ENCODE peak calls at places on chromosome 14, in six cellular contexts. One of them, this sample, is unnamed.

GRCh38 chr14:33369972-33370371 is 431.3 kb downstream of the NPAS3 start:
- DNase-seq in mammary epithelial cell: no peak
- DNase-seq in kidney: no peak
- DNase-seq in A549: no peak
- DNase-seq in choroid plexus epithelial cell: no peak
- DNase-seq in heart right ventricle: no peak
- DNase-seq in this sample: no peak

GRCh38 chr14:57266060-57266459 is 2.6 kb downstream of the EXOC5 start:
- DNase-seq in mammary epithelial cell: no peak
- DNase-seq in kidney: no peak
- DNase-seq in A549: no peak
- DNase-seq in choroid plexus epithelial cell: no peak
- DNase-seq in heart right ventricle: no peak
- DNase-seq in this sample: no peak

GRCh38 chr14:100222219-100223093 is 16.5 kb upstream of the YY1 start:
- DNase-seq in mammary epithelial cell: no peak
- DNase-seq in kidney: no peak
- DNase-seq in A549: no peak
- DNase-seq in choroid plexus epithelial cell: peak
- DNase-seq in heart right ventricle: no peak
- DNase-seq in this sample: no peak

GRCh38 chr14:31855262-31855661 is 221.8 kb upstream of the ARHGAP5 start:
- DNase-seq in mammary epithelial cell: no peak
- DNase-seq in kidney: no peak
- DNase-seq in A549: no peak
- DNase-seq in choroid plexus epithelial cell: peak
- DNase-seq in heart right ventricle: no peak
- DNase-seq in this sample: no peak

GRCh38 chr14:20382526-20382925 is 30.8 kb downstream of the TEP1 start:
- DNase-seq in mammary epithelial cell: no peak
- DNase-seq in kidney: no peak
- DNase-seq in A549: no peak
- DNase-seq in choroid plexus epithelial cell: no peak
- DNase-seq in heart right ventricle: no peak
- DNase-seq in this sample: no peak

GRCh38 chr14:100530270-100531072 is 56.7 kb downstream of the BEGAIN start:
- DNase-seq in mammary epithelial cell: no peak
- DNase-seq in kidney: peak
- DNase-seq in A549: no peak
- DNase-seq in choroid plexus epithelial cell: no peak
- DNase-seq in heart right ventricle: peak
- DNase-seq in this sample: no peak

GRCh38 chr14:64786296-64787149 is 82.3 kb downstream of the PLEKHG3 start:
- DNase-seq in mammary epithelial cell: no peak
- DNase-seq in kidney: no peak
- DNase-seq in A549: no peak
- DNase-seq in choroid plexus epithelial cell: peak
- DNase-seq in heart right ventricle: no peak
- DNase-seq in this sample: no peak

GRCh38 chr14:78335531-78335930 is 165.4 kb downstream of the NRXN3 start:
- DNase-seq in mammary epithelial cell: no peak
- DNase-seq in kidney: no peak
- DNase-seq in A549: no peak
- DNase-seq in choroid plexus epithelial cell: no peak
- DNase-seq in heart right ventricle: no peak
- DNase-seq in this sample: no peak

GRCh38 chr14:100114109-100114765 is 45.2 kb downstream of the DEGS2 start:
- DNase-seq in mammary epithelial cell: no peak
- DNase-seq in kidney: peak
- DNase-seq in A549: no peak
- DNase-seq in choroid plexus epithelial cell: no peak
- DNase-seq in heart right ventricle: no peak
- DNase-seq in this sample: no peak

GRCh38 chr14:36317650-36318049 is 2.8 kb downstream of the MBIP start:
- DNase-seq in mammary epithelial cell: peak
- DNase-seq in kidney: no peak
- DNase-seq in A549: peak
- DNase-seq in choroid plexus epithelial cell: no peak
- DNase-seq in heart right ventricle: no peak
- DNase-seq in this sample: no peak

GRCh38 chr14:101230851-101231550 is 327.5 kb upstream of the RTL1 start:
- DNase-seq in mammary epithelial cell: no peak
- DNase-seq in kidney: peak
- DNase-seq in A549: no peak
- DNase-seq in choroid plexus epithelial cell: no peak
- DNase-seq in heart right ventricle: no peak
- DNase-seq in this sample: no peak

GRCh38 chr14:84064296-84064695 is 1465.6 kb upstream of the FLRT2 start:
- DNase-seq in mammary epithelial cell: no peak
- DNase-seq in kidney: no peak
- DNase-seq in A549: no peak
- DNase-seq in choroid plexus epithelial cell: no peak
- DNase-seq in heart right ventricle: no peak
- DNase-seq in this sample: no peak

GRCh38 chr14:73754911-73755360 is 40.8 kb upstream of the PNMA1 start:
- DNase-seq in mammary epithelial cell: no peak
- DNase-seq in kidney: peak
- DNase-seq in A549: no peak
- DNase-seq in choroid plexus epithelial cell: peak
- DNase-seq in heart right ventricle: peak
- DNase-seq in this sample: no peak

GRCh38 chr14:36666416-36667206 is 5.0 kb downstream of the PAX9 start:
- DNase-seq in mammary epithelial cell: no peak
- DNase-seq in kidney: peak
- DNase-seq in A549: no peak
- DNase-seq in choroid plexus epithelial cell: no peak
- DNase-seq in heart right ventricle: no peak
- DNase-seq in this sample: no peak

GRCh38 chr14:36519431-36520321 is at the start of gene NKX2-1:
- DNase-seq in mammary epithelial cell: no peak
- DNase-seq in kidney: peak
- DNase-seq in A549: peak
- DNase-seq in choroid plexus epithelial cell: no peak
- DNase-seq in heart right ventricle: no peak
- DNase-seq in this sample: no peak

GRCh38 chr14:90569201-90569600 is 172.4 kb downstream of the CALM1 start:
- DNase-seq in mammary epithelial cell: no peak
- DNase-seq in kidney: no peak
- DNase-seq in A549: no peak
- DNase-seq in choroid plexus epithelial cell: no peak
- DNase-seq in heart right ventricle: no peak
- DNase-seq in this sample: no peak

GRCh38 chr14:90571149-90571548 is 174.3 kb downstream of the CALM1 start:
- DNase-seq in mammary epithelial cell: no peak
- DNase-seq in kidney: no peak
- DNase-seq in A549: no peak
- DNase-seq in choroid plexus epithelial cell: no peak
- DNase-seq in heart right ventricle: no peak
- DNase-seq in this sample: no peak

GRCh38 chr14:90568405-90568804 is 171.6 kb downstream of the CALM1 start:
- DNase-seq in mammary epithelial cell: no peak
- DNase-seq in kidney: no peak
- DNase-seq in A549: no peak
- DNase-seq in choroid plexus epithelial cell: no peak
- DNase-seq in heart right ventricle: no peak
- DNase-seq in this sample: no peak

GRCh38 chr14:90570463-90570860 is 173.6 kb downstream of the CALM1 start:
- DNase-seq in mammary epithelial cell: no peak
- DNase-seq in kidney: no peak
- DNase-seq in A549: no peak
- DNase-seq in choroid plexus epithelial cell: no peak
- DNase-seq in heart right ventricle: no peak
- DNase-seq in this sample: no peak

GRCh38 chr14:90569606-90570462 is 173.0 kb downstream of the CALM1 start:
- DNase-seq in mammary epithelial cell: peak
- DNase-seq in kidney: no peak
- DNase-seq in A549: no peak
- DNase-seq in choroid plexus epithelial cell: peak
- DNase-seq in heart right ventricle: no peak
- DNase-seq in this sample: no peak
- TF ChIP-seq CTCF in mammary epithelial cell: no peak
- TF ChIP-seq CTCF in kidney: no peak
- TF ChIP-seq CTCF in A549: no peak
- TF ChIP-seq CTCF in choroid plexus epithelial cell: no peak
- TF ChIP-seq CTCF in heart right ventricle: no peak
- TF ChIP-seq CTCF in this sample: no peak

GRCh38 chr14:71588028-71588427 is 344.2 kb upstream of the RGS6 start:
- DNase-seq in mammary epithelial cell: no peak
- DNase-seq in kidney: no peak
- DNase-seq in A549: no peak
- DNase-seq in choroid plexus epithelial cell: peak
- DNase-seq in heart right ventricle: no peak
- DNase-seq in this sample: no peak
- H3K4me3 ChIP-seq in mammary epithelial cell: no peak
- H3K4me3 ChIP-seq in kidney: no peak
- H3K4me3 ChIP-seq in A549: no peak
- H3K4me3 ChIP-seq in choroid plexus epithelial cell: no peak
- H3K4me3 ChIP-seq in heart right ventricle: no peak
- H3K4me3 ChIP-seq in this sample: no peak

GRCh38 chr14:96297000-96297399 is 41.0 kb downstream of the BDKRB1 start:
- DNase-seq in mammary epithelial cell: no peak
- DNase-seq in kidney: no peak
- DNase-seq in A549: no peak
- DNase-seq in choroid plexus epithelial cell: peak
- DNase-seq in heart right ventricle: no peak
- DNase-seq in this sample: no peak
- TF ChIP-seq CTCF in mammary epithelial cell: peak
- TF ChIP-seq CTCF in kidney: peak
- TF ChIP-seq CTCF in A549: peak
- TF ChIP-seq CTCF in choroid plexus epithelial cell: peak
- TF ChIP-seq CTCF in heart right ventricle: peak
- TF ChIP-seq CTCF in this sample: no peak

GRCh38 chr14:103880986-103881926 is 33.9 kb upstream of the PPP1R13B start:
- DNase-seq in mammary epithelial cell: no peak
- DNase-seq in kidney: no peak
- DNase-seq in A549: no peak
- DNase-seq in choroid plexus epithelial cell: no peak
- DNase-seq in heart right ventricle: peak
- DNase-seq in this sample: no peak
- H3K4me3 ChIP-seq in mammary epithelial cell: no peak
- H3K4me3 ChIP-seq in kidney: no peak
- H3K4me3 ChIP-seq in A549: no peak
- H3K4me3 ChIP-seq in choroid plexus epithelial cell: no peak
- H3K4me3 ChIP-seq in heart right ventricle: no peak
- H3K4me3 ChIP-seq in this sample: no peak

GRCh38 chr14:69325646-69326265 is 65.8 kb downstream of the GALNT16 start:
- DNase-seq in mammary epithelial cell: no peak
- DNase-seq in kidney: no peak
- DNase-seq in A549: peak
- DNase-seq in choroid plexus epithelial cell: peak
- DNase-seq in heart right ventricle: no peak
- DNase-seq in this sample: no peak
- TF ChIP-seq CTCF in mammary epithelial cell: no peak
- TF ChIP-seq CTCF in kidney: no peak
- TF ChIP-seq CTCF in A549: no peak
- TF ChIP-seq CTCF in choroid plexus epithelial cell: peak
- TF ChIP-seq CTCF in heart right ventricle: no peak
- TF ChIP-seq CTCF in this sample: peak

DNA sequence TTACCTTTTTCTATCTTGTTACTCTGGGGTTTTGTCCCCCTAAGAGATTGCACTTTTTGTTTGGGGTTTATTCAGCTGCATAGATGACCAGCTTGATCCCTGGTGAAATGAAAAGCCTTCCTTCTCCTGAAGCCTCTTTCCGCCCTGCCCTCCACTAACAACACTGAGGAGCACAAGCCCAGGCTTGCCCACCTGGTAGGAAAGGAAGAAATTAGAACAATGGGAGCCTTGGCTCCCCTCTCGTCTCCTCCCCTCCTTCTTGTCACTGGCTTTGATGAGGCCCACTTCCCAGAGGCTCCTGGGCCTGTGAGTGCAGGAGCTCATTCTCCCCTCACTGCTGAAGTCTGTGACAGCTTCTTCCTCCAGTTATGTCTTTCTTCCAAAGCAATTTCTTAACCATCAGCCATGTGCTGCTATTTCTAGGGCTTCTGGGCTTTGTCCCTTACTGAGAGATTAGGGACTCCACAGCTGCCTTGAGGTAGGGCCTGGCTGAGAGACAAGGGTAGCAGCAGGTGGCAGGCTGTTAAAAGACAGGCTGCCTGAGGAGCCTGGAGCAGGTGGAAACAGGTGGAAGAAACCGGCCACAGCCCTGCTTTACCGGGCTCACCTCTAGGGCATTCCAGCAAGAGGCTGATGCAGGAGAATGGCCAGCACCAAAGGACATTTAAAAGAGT is 53.7 kb upstream of the SRSF5 start:
- DNase-seq in mammary epithelial cell: peak
- DNase-seq in kidney: no peak
- DNase-seq in A549: no peak
- DNase-seq in choroid plexus epithelial cell: no peak
- DNase-seq in heart right ventricle: no peak
- DNase-seq in this sample: no peak
- H3K4me3 ChIP-seq in mammary epithelial cell: no peak
- H3K4me3 ChIP-seq in kidney: no peak
- H3K4me3 ChIP-seq in A549: no peak
- H3K4me3 ChIP-seq in choroid plexus epithelial cell: no peak
- H3K4me3 ChIP-seq in heart right ventricle: no peak
- H3K4me3 ChIP-seq in this sample: no peak

GRCh38 chr14:65958664-65959562 is 527.3 kb upstream of the CCDC196 start:
- DNase-seq in mammary epithelial cell: no peak
- DNase-seq in kidney: peak
- DNase-seq in A549: peak
- DNase-seq in choroid plexus epithelial cell: peak
- DNase-seq in heart right ventricle: no peak
- DNase-seq in this sample: no peak
- TF ChIP-seq CTCF in mammary epithelial cell: peak
- TF ChIP-seq CTCF in kidney: peak
- TF ChIP-seq CTCF in A549: peak
- TF ChIP-seq CTCF in choroid plexus epithelial cell: peak
- TF ChIP-seq CTCF in heart right ventricle: peak
- TF ChIP-seq CTCF in this sample: peak

GRCh38 chr14:85529803-85530574 is at the start of gene FLRT2:
- DNase-seq in mammary epithelial cell: peak
- DNase-seq in kidney: peak
- DNase-seq in A549: peak
- DNase-seq in choroid plexus epithelial cell: peak
- DNase-seq in heart right ventricle: peak
- DNase-seq in this sample: no peak

GRCh38 chr14:85527006-85527405 is 2.9 kb upstream of the FLRT2 start:
- DNase-seq in mammary epithelial cell: peak
- DNase-seq in kidney: no peak
- DNase-seq in A549: no peak
- DNase-seq in choroid plexus epithelial cell: peak
- DNase-seq in heart right ventricle: no peak
- DNase-seq in this sample: no peak

GRCh38 chr14:85527458-85527857 is 2.5 kb upstream of the FLRT2 start:
- DNase-seq in mammary epithelial cell: no peak
- DNase-seq in kidney: no peak
- DNase-seq in A549: no peak
- DNase-seq in choroid plexus epithelial cell: peak
- DNase-seq in heart right ventricle: no peak
- DNase-seq in this sample: no peak

GRCh38 chr14:85528882-85529585 is 910 bp upstream of the FLRT2 start:
- DNase-seq in mammary epithelial cell: peak
- DNase-seq in kidney: peak
- DNase-seq in A549: no peak
- DNase-seq in choroid plexus epithelial cell: peak
- DNase-seq in heart right ventricle: no peak
- DNase-seq in this sample: no peak

GRCh38 chr14:85528080-85528881 is 1.7 kb upstream of the FLRT2 start:
- DNase-seq in mammary epithelial cell: peak
- DNase-seq in kidney: no peak
- DNase-seq in A549: peak
- DNase-seq in choroid plexus epithelial cell: peak
- DNase-seq in heart right ventricle: no peak
- DNase-seq in this sample: peak
- H3K4me3 ChIP-seq in mammary epithelial cell: peak
- H3K4me3 ChIP-seq in kidney: peak
- H3K4me3 ChIP-seq in A549: peak
- H3K4me3 ChIP-seq in choroid plexus epithelial cell: peak
- H3K4me3 ChIP-seq in heart right ventricle: peak
- H3K4me3 ChIP-seq in this sample: peak